ENCODE peak calls at places on chromosomes 6 and 20, in five cellular contexts. One of them, this sample, is unnamed.

GRCh38 chr20:38649275-38649891 is 47.8 kb downstream of the ARHGAP40 start:
- DNase-seq in heart right ventricle: no peak
- DNase-seq in T-cell: no peak
- DNase-seq in tibial artery: no peak
- DNase-seq in NCI-H1436: peak
- DNase-seq in this sample: no peak

GRCh38 chr6:8023638-8024037 is 40.6 kb downstream of the BLOC1S5 start:
- DNase-seq in heart right ventricle: no peak
- DNase-seq in T-cell: no peak
- DNase-seq in tibial artery: no peak
- DNase-seq in NCI-H1436: no peak
- DNase-seq in this sample: no peak

GRCh38 chr20:51886891-51887608 is 84.7 kb upstream of the SALL4 start:
- DNase-seq in heart right ventricle: no peak
- DNase-seq in T-cell: no peak
- DNase-seq in tibial artery: no peak
- DNase-seq in NCI-H1436: no peak
- DNase-seq in this sample: no peak

GRCh38 chr6:35087361-35088280 is 53.5 kb downstream of the TCP11 start:
- DNase-seq in heart right ventricle: peak
- DNase-seq in T-cell: no peak
- DNase-seq in tibial artery: no peak
- DNase-seq in NCI-H1436: no peak
- DNase-seq in this sample: no peak

GRCh38 chr6:26383624-26384417 is 913 bp downstream of the BTN2A2 start:
- DNase-seq in heart right ventricle: no peak
- DNase-seq in T-cell: no peak
- DNase-seq in tibial artery: no peak
- DNase-seq in NCI-H1436: no peak
- DNase-seq in this sample: no peak

GRCh38 chr6:121413831-121414368 is 21.5 kb upstream of the GJA1 start:
- DNase-seq in heart right ventricle: no peak
- DNase-seq in T-cell: no peak
- DNase-seq in tibial artery: no peak
- DNase-seq in NCI-H1436: no peak
- DNase-seq in this sample: no peak

GRCh38 chr6:76706566-76706965 is 634.1 kb upstream of the IMPG1 start:
- DNase-seq in heart right ventricle: no peak
- DNase-seq in T-cell: no peak
- DNase-seq in tibial artery: no peak
- DNase-seq in NCI-H1436: no peak
- DNase-seq in this sample: no peak

GRCh38 chr6:96542702-96543101 is 20.2 kb upstream of the FHL5 start:
- DNase-seq in heart right ventricle: no peak
- DNase-seq in T-cell: no peak
- DNase-seq in tibial artery: no peak
- DNase-seq in NCI-H1436: peak
- DNase-seq in this sample: no peak

GRCh38 chr20:51802170-51802745 is at the start of gene SALL4:
- DNase-seq in heart right ventricle: no peak
- DNase-seq in T-cell: no peak
- DNase-seq in tibial artery: no peak
- DNase-seq in NCI-H1436: no peak
- DNase-seq in this sample: no peak

GRCh38 chr6:39602590-39603319 is 122.5 kb downstream of the KIF6 start:
- DNase-seq in heart right ventricle: no peak
- DNase-seq in T-cell: no peak
- DNase-seq in tibial artery: no peak
- DNase-seq in NCI-H1436: no peak
- DNase-seq in this sample: no peak

GRCh38 chr6:132498638-132499037 is 14.3 kb downstream of the STX7 start:
- DNase-seq in heart right ventricle: no peak
- DNase-seq in T-cell: no peak
- DNase-seq in tibial artery: no peak
- DNase-seq in NCI-H1436: no peak
- DNase-seq in this sample: no peak

GRCh38 chr6:28944412-28945006 is 20.7 kb upstream of the TRIM27 start:
- DNase-seq in heart right ventricle: peak
- DNase-seq in T-cell: peak
- DNase-seq in tibial artery: peak
- DNase-seq in NCI-H1436: peak
- DNase-seq in this sample: no peak

GRCh38 chr6:66226099-66226498 is 519.1 kb upstream of the EYS start:
- DNase-seq in heart right ventricle: no peak
- DNase-seq in T-cell: no peak
- DNase-seq in tibial artery: no peak
- DNase-seq in NCI-H1436: no peak
- DNase-seq in this sample: no peak

GRCh38 chr6:137715589-137716045 is 151.4 kb upstream of the TNFAIP3 start:
- DNase-seq in heart right ventricle: no peak
- DNase-seq in T-cell: peak
- DNase-seq in tibial artery: no peak
- DNase-seq in NCI-H1436: no peak
- DNase-seq in this sample: no peak

GRCh38 chr6:37310980-37311379 is 42.8 kb upstream of the RNF8 start:
- DNase-seq in heart right ventricle: no peak
- DNase-seq in T-cell: no peak
- DNase-seq in tibial artery: no peak
- DNase-seq in NCI-H1436: no peak
- DNase-seq in this sample: no peak

GRCh38 chr6:148370171-148370570 is 27.5 kb downstream of the SASH1 start:
- DNase-seq in heart right ventricle: no peak
- DNase-seq in T-cell: no peak
- DNase-seq in tibial artery: no peak
- DNase-seq in NCI-H1436: no peak
- DNase-seq in this sample: no peak

GRCh38 chr6:38110407-38111025 is 291.0 kb downstream of the ZFAND3 start:
- DNase-seq in heart right ventricle: no peak
- DNase-seq in T-cell: no peak
- DNase-seq in tibial artery: no peak
- DNase-seq in NCI-H1436: peak
- DNase-seq in this sample: no peak